ENCODE peak calls at places on chromosome 10, in five cellular contexts. A is CD4-positive, CD25-positive, alpha-beta regulatory T cell; R is cardiac muscle cell; W is mesendoderm; S is CD8-positive, alpha-beta T cell. X is an unnamed sample.
A peak's percentile ranks its signal among the peaks of the same experiment; 100 is the strongest.

GRCh38 chr10:33229944-33230267 is 104.6 kb downstream of the NRP1 start:
- DNase-seq in A (no peak), R (no peak), W (peak; percentile 41), S (no peak), X (no peak)

GRCh38 chr10:116216676-116217075 is 56.3 kb downstream of the GFRA1 start:
- DNase-seq in R (no peak), W (no peak), A (no peak), S (no peak), X (no peak)

GRCh38 chr10:113458461-113458860 is 94.4 kb upstream of the HABP2 start:
- DNase-seq in R (no peak), S (no peak), W (no peak), A (no peak), X (no peak)

GRCh38 chr10:126133906-126134703 is 237.7 kb downstream of the FANK1 start:
- DNase-seq in R (peak; percentile 75), A (no peak), W (no peak), S (no peak), X (peak; percentile 35)

GRCh38 chr10:80674809-80675208 is 137.1 kb downstream of the SH2D4B start:
- DNase-seq in R (no peak), A (no peak), S (no peak), W (no peak), X (no peak)

GRCh38 chr10:119416855-119417254 is 125.7 kb downstream of the RGS10 start:
- DNase-seq in W (peak; percentile 70), A (peak; percentile 36), S (peak; percentile 73), R (peak; percentile 69), X (peak; percentile 72)

GRCh38 chr10:4512557-4513286 is 313.3 kb upstream of the AKR1E2 start:
- DNase-seq in R (peak; percentile 85), S (no peak), A (no peak), W (peak; percentile 56), X (peak; percentile 23)

GRCh38 chr10:120428754-120429153 is 28.3 kb upstream of the PLPP4 start:
- DNase-seq in S (no peak), W (no peak), A (no peak), R (no peak), X (no peak)

GRCh38 chr10:51235865-51236264 is 161.6 kb downstream of the PRKG1 start:
- DNase-seq in S (no peak), W (no peak), A (no peak), R (no peak), X (no peak)

GRCh38 chr10:70324341-70324861 is 40.6 kb upstream of the NPFFR1 start:
- DNase-seq in S (peak; percentile 32), R (no peak), W (peak; percentile 29), A (no peak), X (peak; percentile 40)

GRCh38 chr10:81847675-81848074 is 27.3 kb upstream of the NRG3 start:
- DNase-seq in R (no peak), A (no peak), W (peak; percentile 25), S (no peak), X (no peak)

GRCh38 chr10:30489291-30489823 is 55.4 kb downstream of the MAP3K8 start:
- DNase-seq in R (peak; percentile 14), A (no peak), S (no peak), W (no peak), X (no peak)

GRCh38 chr10:34626158-34626557 is 188.9 kb downstream of the PARD3 start:
- DNase-seq in A (no peak), S (no peak), W (no peak), R (no peak), X (no peak)

GRCh38 chr10:24723788-24724380 is at the start of gene ARHGAP21:
- DNase-seq in R (peak; percentile 85), W (peak; percentile 82), A (peak; percentile 41), S (peak; percentile 34), X (peak; percentile 69)

GRCh38 chr10:18000601-18001000 is 48.9 kb downstream of the SLC39A12 start:
- DNase-seq in W (no peak), S (no peak), R (no peak), A (no peak), X (no peak)

GRCh38 chr10:112906945-112907344 is 43.1 kb upstream of the TCF7L2 start:
- DNase-seq in R (no peak), W (no peak), A (no peak), S (no peak), X (peak; percentile 69)

GRCh38 chr10:96636546-96636945 is 49.7 kb upstream of the TM9SF3 start:
- DNase-seq in R (no peak), S (no peak), A (no peak), W (no peak), X (no peak)

GRCh38 chr10:71661060-71661622 is 58.4 kb downstream of the C10orf105 start:
- DNase-seq in R (no peak), A (no peak), S (no peak), W (peak; percentile 26), X (no peak)

GRCh38 chr10:133388973-133389818 is 4.8 kb upstream of the MTG1 start:
- DNase-seq in S (peak; percentile 63), A (no peak), R (no peak), W (no peak), X (no peak)

GRCh38 chr10:30373596-30374327 is 24.7 kb upstream of the MTPAP start:
- DNase-seq in W (no peak), A (no peak), R (no peak), S (no peak), X (no peak)

GRCh38 chr10:17428616-17429097 is 25.7 kb downstream of the ST8SIA6 start:
- DNase-seq in S (peak; percentile 80), R (no peak), A (peak; percentile 62), W (no peak), X (no peak)

GRCh38 chr10:11017575-11018425 is at the start of gene CELF2:
- DNase-seq in W (peak; percentile 81), S (peak; percentile 27), A (peak; percentile 39), R (peak; percentile 22), X (peak; percentile 58)

GRCh38 chr10:12341526-12341925 is 7.8 kb upstream of the CAMK1D start:
- DNase-seq in S (no peak), R (no peak), W (no peak), A (no peak), X (no peak)

GRCh38 chr10:120630266-120630665 is 173.2 kb downstream of the PLPP4 start:
- DNase-seq in W (no peak), A (no peak), R (no peak), S (no peak), X (no peak)

GRCh38 chr10:126177414-126178030 is 210.8 kb downstream of the ADAM12 start:
- DNase-seq in R (no peak), S (no peak), W (no peak), A (no peak), X (no peak)

GRCh38 chr10:118721005-118721876 is 33.5 kb downstream of the CACUL1 start:
- DNase-seq in W (peak; percentile 51), S (no peak), A (peak; percentile 47), R (peak; percentile 69), X (peak; percentile 85)

GRCh38 chr10:95391570-95392249 is 100.9 kb upstream of the PDLIM1 start:
- DNase-seq in A (no peak), R (peak; percentile 75), W (peak; percentile 63), S (no peak), X (peak; percentile 51)

GRCh38 chr10:15293862-15294835 is 76.9 kb downstream of the FAM171A1 start:
- DNase-seq in R (peak; percentile 41), S (no peak), W (no peak), A (no peak), X (no peak)

GRCh38 chr10:46291817-46292572 is 5.2 kb downstream of the ANTXRL start:
- DNase-seq in A (no peak), R (no peak), W (peak; percentile 48), S (no peak), X (peak; percentile 92)

GRCh38 chr10:34816067-34817002 is 1.2 kb upstream of the PARD3 start:
- DNase-seq in A (no peak), R (peak; percentile 57), W (peak; percentile 57), S (no peak), X (peak; percentile 45)

GRCh38 chr10:27240891-27241639 is 468 bp upstream of the ACBD5 start:
- DNase-seq in R (no peak), W (peak; percentile 80), S (peak; percentile 56), A (no peak), X (no peak)

GRCh38 chr10:27482984-27483956 is 20.8 kb upstream of the RAB18 start:
- DNase-seq in A (no peak), R (no peak), S (no peak), W (peak; percentile 65), X (no peak)

GRCh38 chr10:43120948-43121290 is 17.3 kb upstream of the CSGALNACT2 start:
- DNase-seq in R (peak; percentile 22), W (no peak), S (peak; percentile 50), A (peak; percentile 14), X (peak; percentile 17)

GRCh38 chr10:73018632-73019031 is 64.0 kb upstream of the PLA2G12B start:
- DNase-seq in A (no peak), S (no peak), W (peak; percentile 21), R (no peak), X (no peak)

GRCh38 chr10:124640056-124640455 is 104.1 kb downstream of the FAM53B start:
- DNase-seq in W (no peak), R (no peak), S (no peak), A (no peak), X (no peak)
- H3K4me1 ChIP-seq in W (no peaks in the 10 kb centered on the region), R (peaks cover 11% of the 10 kb centered on the region), S (peaks cover 63% of the 10 kb centered on the region), A (peaks cover 85% of the 10 kb centered on the region), X (peaks cover 65% of the 10 kb centered on the region)

GRCh38 chr10:101780818-101781654 is 2.2 kb downstream of the NPM3 start:
- DNase-seq in S (peak; percentile 73), A (peak; percentile 50), W (peak; percentile 95), R (peak; percentile 75), X (peak; percentile 44)
- H3K4me1 ChIP-seq in S (peaks cover 53% of the 10 kb centered on the region), A (peaks cover 62% of the 10 kb centered on the region), W (peaks cover 30% of the 10 kb centered on the region), R (peaks cover 35% of the 10 kb centered on the region), X (peaks cover 27% of the 10 kb centered on the region)

GRCh38 chr10:122486396-122487080 is 25.2 kb downstream of the HTRA1 start:
- DNase-seq in S (no peak), R (no peak), W (no peak), A (no peak), X (no peak)
- H3K4me1 ChIP-seq in S (peaks cover 5% of the 10 kb centered on the region), R (peaks cover 63% of the 10 kb centered on the region), W (peaks cover 4% of the 10 kb centered on the region), A (peaks cover 6% of the 10 kb centered on the region), X (peaks cover 5% of the 10 kb centered on the region)

DNA sequence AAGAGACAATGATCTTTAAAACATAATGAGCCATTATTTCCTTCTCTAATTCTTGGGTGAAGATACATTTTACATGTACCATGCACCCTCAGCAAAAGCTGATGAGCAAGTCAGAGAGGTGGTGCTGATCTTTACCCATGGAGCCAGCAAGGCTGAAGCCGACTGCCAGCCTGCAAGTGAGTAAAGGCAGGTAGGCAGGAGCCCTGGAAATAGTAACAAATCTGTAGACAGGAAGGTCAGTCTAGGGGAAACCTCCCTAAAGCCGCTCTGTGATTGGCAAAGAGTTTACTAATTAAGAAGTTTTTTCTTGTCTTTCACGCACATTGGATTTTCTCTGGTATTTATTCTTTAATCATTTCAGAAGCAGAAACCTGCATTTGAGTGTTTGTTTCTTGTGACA is 67.9 kb downstream of the PRKCQ start:
- DNase-seq in S (no peak), R (no peak), W (no peak), A (no peak), X (no peak)
- H3K4me1 ChIP-seq in S (peaks cover 25% of the 10 kb centered on the region), R (no peaks in the 10 kb centered on the region), W (no peaks in the 10 kb centered on the region), A (peaks cover 38% of the 10 kb centered on the region), X (no peaks in the 10 kb centered on the region)